ENCODE peak calls at places on chromosomes 5 and 9, in ten cellular contexts. Q is neural progenitor cell, K is fibroblast of lung, B is H1, X is PC-3, H is IMR-90, L is HCT116, R is mesenchymal stem cell, P is hepatocyte, N is PC-9. U is an unnamed sample.

GRCh38 chr5:58094031-58094430 is 365.9 kb downstream of the PLK2 start:
- DNase-seq in Q (no peak), K (no peak), B (no peak), X (peak), H (peak), L (no peak), R (no peak), P (no peak), N (peak), U (no peak)

GRCh38 chr9:135522931-135523330 is 1.7 kb downstream of the LCN1 start:
- DNase-seq in Q (no peak), K (no peak), B (no peak), X (no peak), H (no peak), L (no peak), R (no peak), P (no peak), N (no peak), U (no peak)

GRCh38 chr5:80408475-80408875 is 611 bp downstream of the ZFYVE16 start:
- DNase-seq in Q (no peak), K (peak), B (no peak), X (peak), H (peak), L (no peak), R (peak), P (peak), N (peak), U (peak)

GRCh38 chr5:172498431-172499129 is 44.3 kb upstream of the SH3PXD2B start:
- DNase-seq in Q (no peak), K (no peak), B (peak), X (no peak), H (no peak), L (no peak), R (no peak), P (no peak), N (no peak), U (no peak)

GRCh38 chr5:144142030-144142825 is 28.2 kb downstream of the YIPF5 start:
- DNase-seq in Q (peak), K (peak), B (no peak), X (peak), H (peak), L (peak), R (peak), P (peak), N (no peak), U (peak)

GRCh38 chr5:51684794-51685355 is 301.6 kb downstream of the ISL1 start:
- DNase-seq in Q (no peak), K (no peak), B (no peak), X (peak), H (no peak), L (no peak), R (no peak), P (no peak), N (no peak), U (no peak)

GRCh38 chr9:113444736-113445135 is 18.8 kb upstream of the RGS3 start:
- DNase-seq in Q (no peak), K (no peak), B (no peak), X (no peak), H (no peak), L (no peak), R (no peak), P (no peak), N (no peak), U (no peak)

GRCh38 chr5:170920196-170920595 is 58.4 kb downstream of the RANBP17 start:
- DNase-seq in Q (no peak), K (peak), B (no peak), X (no peak), H (peak), L (no peak), R (no peak), P (no peak), N (no peak), U (peak)

GRCh38 chr9:117821943-117822342 is 117.7 kb downstream of the TLR4 start:
- DNase-seq in Q (no peak), K (no peak), B (no peak), X (no peak), H (no peak), L (no peak), R (no peak), P (no peak), N (no peak), U (no peak)

GRCh38 chr9:134967547-134967930 is 49.8 kb upstream of the FCN1 start:
- DNase-seq in Q (no peak), K (peak), B (no peak), X (no peak), H (peak), L (no peak), R (no peak), P (no peak), N (no peak), U (no peak)

GRCh38 chr5:1172670-1173404 is 28.6 kb upstream of the SLC6A19 start:
- DNase-seq in Q (no peak), K (no peak), B (no peak), X (no peak), H (no peak), L (no peak), R (no peak), P (no peak), N (no peak), U (no peak)

GRCh38 chr5:169344629-169345028 is 43.7 kb upstream of the SLIT3 start:
- DNase-seq in Q (no peak), K (peak), B (no peak), X (no peak), H (no peak), L (no peak), R (no peak), P (no peak), N (no peak), U (peak)

GRCh38 chr5:119315516-119315949 is 40.3 kb upstream of the TNFAIP8 start:
- DNase-seq in Q (no peak), K (no peak), B (no peak), X (peak), H (no peak), L (no peak), R (no peak), P (peak), N (no peak), U (no peak)

GRCh38 chr9:88978034-88978433 is 13.2 kb upstream of the S1PR3 start:
- DNase-seq in Q (no peak), K (no peak), B (no peak), X (no peak), H (no peak), L (no peak), R (peak), P (no peak), N (no peak), U (no peak)

DNA sequence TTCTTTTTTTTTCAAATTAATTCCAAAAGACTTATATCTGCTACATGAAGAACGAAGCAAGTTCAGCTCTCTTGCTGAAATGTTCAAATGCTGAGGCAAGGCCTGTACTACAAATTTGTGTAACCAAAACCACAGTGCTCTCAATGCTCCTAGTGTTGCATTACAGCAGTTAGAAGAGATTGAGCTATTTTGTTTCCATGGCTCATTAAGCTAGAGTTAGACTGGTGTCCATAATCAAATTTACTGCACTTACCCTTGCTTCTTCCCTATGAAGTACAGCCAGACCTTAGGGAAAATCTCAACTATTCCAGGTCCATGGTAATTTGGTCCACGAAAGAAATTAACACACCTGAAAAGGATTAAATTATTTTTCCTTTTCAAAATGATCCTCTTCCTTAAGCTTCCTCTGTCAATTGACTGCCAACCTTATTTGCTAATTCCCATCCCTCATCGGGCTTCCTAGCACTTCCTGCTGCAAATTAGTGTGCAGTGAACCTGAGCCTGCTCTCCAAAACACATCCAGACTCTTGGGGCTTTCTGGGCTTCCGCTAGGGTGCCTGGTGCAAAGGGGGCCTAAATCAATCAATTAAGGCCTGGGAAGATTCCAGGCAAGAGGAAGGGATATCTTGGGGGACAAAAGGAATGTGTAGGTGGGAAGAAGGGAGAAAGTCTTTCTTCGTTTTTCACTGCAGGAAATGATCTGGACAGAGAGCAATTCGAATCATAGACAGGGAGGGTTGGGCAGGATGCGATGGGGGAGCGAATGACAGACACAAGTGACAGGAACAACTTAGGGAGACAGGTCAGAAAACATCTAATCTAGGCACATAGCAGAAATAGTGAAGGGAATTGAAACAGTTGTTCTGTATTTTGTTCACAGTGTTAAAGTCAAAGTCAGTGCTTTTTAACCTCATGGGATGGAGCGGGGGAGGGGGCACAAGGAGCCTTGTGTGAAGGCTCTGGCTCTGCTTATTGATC is 542.4 kb downstream of the RAB3C start:
- DNase-seq in Q (no peak), K (no peak), B (peak), X (no peak), H (peak), L (no peak), R (peak), P (no peak), N (no peak), U (no peak)
- H2AFZ ChIP-seq in Q (no peak), K (peak), B (peak), X (no peak), H (peak), L (no peak), R (peak), P (no peak), N (no peak), U (peak)

DNA sequence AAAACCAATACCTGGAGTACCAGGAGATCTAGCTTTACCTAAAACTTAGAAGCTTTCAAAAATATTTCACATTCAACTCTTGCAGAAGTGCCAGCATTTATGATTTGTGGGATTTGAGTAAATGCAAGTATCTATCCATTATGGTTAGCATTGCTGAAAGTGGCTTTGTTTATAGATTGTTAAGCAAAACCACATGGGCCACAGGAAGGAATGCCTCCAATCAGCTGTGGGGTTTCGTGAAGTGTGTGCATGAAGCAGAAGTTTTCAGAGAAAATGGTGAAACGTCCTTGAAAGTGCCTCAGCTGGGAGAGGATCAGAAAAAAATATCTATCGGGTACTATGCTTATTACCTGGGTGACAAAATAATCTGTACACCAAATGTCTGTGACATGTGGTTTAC is 4.2 kb downstream of the LECT2 start:
- DNase-seq in Q (no peak), K (peak), B (no peak), X (no peak), H (peak), L (no peak), R (peak), P (no peak), N (no peak), U (peak)
- H3K27ac ChIP-seq in Q (no peak), K (no peak), B (no peak), X (no peak), H (no peak), L (no peak), R (no peak), P (peak), N (no peak), U (no peak)

GRCh38 chr5:136149891-136150290 is 17.2 kb downstream of the SMAD5 start:
- DNase-seq in Q (no peak), K (no peak), B (no peak), X (peak), H (no peak), L (no peak), R (no peak), P (no peak), N (peak), U (no peak)

GRCh38 chr5:136143763-136144162 is 11.1 kb downstream of the SMAD5 start:
- DNase-seq in Q (no peak), K (no peak), B (no peak), X (no peak), H (no peak), L (no peak), R (no peak), P (no peak), N (no peak), U (no peak)

GRCh38 chr5:136145030-136145429 is 12.4 kb downstream of the SMAD5 start:
- DNase-seq in Q (no peak), K (no peak), B (no peak), X (no peak), H (no peak), L (no peak), R (no peak), P (no peak), N (no peak), U (no peak)

GRCh38 chr5:136146201-136146600 is 13.6 kb downstream of the SMAD5 start:
- DNase-seq in Q (no peak), K (no peak), B (no peak), X (no peak), H (no peak), L (no peak), R (no peak), P (no peak), N (no peak), U (no peak)

GRCh38 chr5:136147632-136148031 is 15.0 kb downstream of the SMAD5 start:
- DNase-seq in Q (no peak), K (no peak), B (no peak), X (no peak), H (no peak), L (no peak), R (no peak), P (no peak), N (no peak), U (no peak)
- H2AFZ ChIP-seq in Q (no peak), K (no peak), B (no peak), X (no peak), H (no peak), L (no peak), R (no peak), P (no peak), N (no peak), U (no peak)

DNA sequence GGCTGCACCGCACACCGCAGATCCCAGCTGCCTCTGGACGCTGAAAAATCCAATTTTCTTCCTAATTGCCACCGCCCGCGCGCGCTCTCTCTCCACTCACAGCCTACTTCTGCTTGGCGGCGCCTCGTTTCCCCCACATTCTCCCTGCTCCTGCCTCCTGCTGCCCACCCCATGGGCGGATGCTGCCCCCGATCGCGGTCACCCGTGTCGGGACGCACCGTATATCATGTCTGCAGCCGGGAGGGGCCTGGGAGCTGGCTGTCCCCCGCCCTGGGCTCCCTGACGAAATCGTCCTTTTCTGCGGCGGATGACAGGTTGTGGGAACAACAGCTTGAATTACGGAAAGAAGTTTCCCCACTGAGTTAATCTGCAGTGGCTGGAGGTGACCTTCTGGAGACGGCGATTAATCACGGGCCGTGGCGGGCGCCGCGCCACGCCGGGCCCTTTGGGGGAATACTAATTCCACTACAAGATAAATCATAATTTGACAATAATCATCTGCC is 36.3 kb upstream of the PSD2 start:
- DNase-seq in Q (no peak), K (peak), B (no peak), X (no peak), H (no peak), L (no peak), R (no peak), P (no peak), N (no peak), U (no peak)
- H3K27ac ChIP-seq in Q (no peak), K (no peak), B (no peak), X (no peak), H (no peak), L (no peak), R (no peak), P (no peak), N (no peak), U (no peak)

GRCh38 chr5:131263648-131264452 is at the start of gene CDC42SE2:
- DNase-seq in Q (peak), K (peak), B (peak), X (peak), H (peak), L (peak), R (peak), P (peak), N (peak), U (peak)
- H2AFZ ChIP-seq in Q (peak), K (peak), B (peak), X (peak), H (peak), L (peak), R (peak), P (peak), N (peak), U (peak)

DNA sequence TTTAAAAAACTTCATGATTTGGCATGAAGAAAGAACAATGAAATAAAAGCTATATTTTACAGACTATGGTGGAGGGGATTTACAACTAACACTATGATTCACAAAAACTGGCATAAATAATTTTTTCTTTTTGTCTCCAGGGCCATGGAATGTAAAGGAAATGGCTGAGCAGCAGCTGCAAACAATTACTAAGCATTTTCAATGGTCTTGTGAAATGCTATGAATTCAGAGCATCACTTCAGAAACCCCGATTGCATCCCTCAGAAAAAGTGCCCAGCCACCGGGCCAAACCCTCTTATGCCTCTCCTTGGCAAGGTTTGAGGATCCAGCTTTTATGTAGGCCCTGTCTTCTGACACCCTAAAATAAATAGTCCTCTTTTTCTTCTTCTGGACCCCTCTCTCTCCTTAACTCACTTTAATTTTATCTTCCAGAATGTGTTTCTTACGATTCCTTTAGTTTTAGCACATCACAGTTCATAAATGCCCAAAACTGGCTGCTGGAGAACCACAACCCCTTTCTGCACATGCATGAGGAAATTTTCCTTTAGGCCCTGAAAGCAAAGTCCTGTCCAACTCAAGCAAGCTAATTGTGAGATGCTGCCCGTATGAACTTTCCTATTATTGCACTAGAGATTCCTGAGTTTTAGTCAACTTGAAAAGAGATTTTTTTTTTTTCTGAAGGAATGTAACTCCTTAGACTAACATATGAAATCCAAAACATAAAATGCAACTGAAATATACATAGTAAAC is 51.9 kb upstream of the DAB2 start:
- DNase-seq in Q (no peak), K (peak), B (no peak), X (peak), H (peak), L (no peak), R (peak), P (no peak), N (no peak), U (peak)
- H3K27ac ChIP-seq in Q (no peak), K (peak), B (no peak), X (no peak), H (peak), L (no peak), R (peak), P (no peak), N (no peak), U (peak)

GRCh38 chr5:141245250-141245717 is at the start of gene PCDHB15:
- DNase-seq in Q (peak), K (no peak), B (peak), X (no peak), H (no peak), L (no peak), R (peak), P (no peak), N (no peak), U (peak)
- H2AFZ ChIP-seq in Q (peak), K (no peak), B (peak), X (no peak), H (no peak), L (no peak), R (no peak), P (no peak), N (peak), U (no peak)

GRCh38 chr9:95091971-95092320 is 225.6 kb downstream of the FANCC start:
- DNase-seq in Q (no peak), K (peak), B (no peak), X (peak), H (peak), L (no peak), R (peak), P (peak), N (peak), U (peak)
- H3K27ac ChIP-seq in Q (no peak), K (peak), B (no peak), X (peak), H (no peak), L (no peak), R (peak), P (peak), N (peak), U (peak)

GRCh38 chr5:78792342-78793055 is 143.9 kb upstream of the LHFPL2 start:
- DNase-seq in Q (no peak), K (no peak), B (no peak), X (no peak), H (no peak), L (no peak), R (no peak), P (no peak), N (peak), U (no peak)
- H2AFZ ChIP-seq in Q (no peak), K (no peak), B (no peak), X (no peak), H (no peak), L (no peak), R (no peak), P (no peak), N (no peak), U (no peak)

GRCh38 chr9:96412174-96412913 is 5.8 kb downstream of the ZNF367 start:
- DNase-seq in Q (no peak), K (no peak), B (no peak), X (no peak), H (no peak), L (no peak), R (no peak), P (no peak), N (no peak), U (no peak)
- H3K27ac ChIP-seq in Q (no peak), K (no peak), B (no peak), X (no peak), H (no peak), L (no peak), R (no peak), P (no peak), N (no peak), U (no peak)

U was measured in astrocyte.